ENCODE peak calls at places on chromosomes 11 and 22, in eight cellular contexts. Q is lung microvascular endothelial cell; U is psoas muscle; K is HT-29; X is NCI-H187; R is myocyte; S is activated naive CD8-positive, alpha-beta T cell treated with anti-CD3 and anti-CD28 coated beads for 36 hours; I is T-cell. D is an unnamed sample.

GRCh38 chr11:65851083-65851579 is 6.8 kb downstream of the CFL1 start:
- DNase-seq in Q (no peak), U (no peak), K (peak), X (no peak), R (no peak), S (no peak), I (no peak), D (no peak)

GRCh38 chr11:61888043-61888442 is 3.3 kb downstream of the FADS3 start:
- DNase-seq in Q (peak), U (peak), K (no peak), X (no peak), R (peak), S (no peak), I (no peak), D (peak)

GRCh38 chr11:130513132-130513531 is 64.7 kb downstream of the ADAMTS15 start:
- DNase-seq in Q (no peak), U (peak), K (no peak), X (no peak), R (peak), S (no peak), I (no peak), D (no peak)

GRCh38 chr11:110518809-110519514 is 89.2 kb downstream of the FDX1 start:
- DNase-seq in Q (no peak), U (no peak), K (no peak), X (no peak), R (peak), S (no peak), I (no peak), D (no peak)

GRCh38 chr11:128157423-128158298 is 429.7 kb downstream of the ETS1 start:
- DNase-seq in Q (peak), U (no peak), K (peak), X (peak), R (peak), S (peak), I (peak), D (no peak)

GRCh38 chr22:19714320-19715252 is at the start of gene SEPTIN5:
- DNase-seq in Q (no peak), U (peak), K (no peak), X (no peak), R (no peak), S (no peak), I (no peak), D (no peak)

GRCh38 chr22:43592470-43592869 is 180.7 kb downstream of the MPPED1 start:
- DNase-seq in Q (no peak), U (no peak), K (no peak), X (no peak), R (no peak), S (no peak), I (no peak), D (no peak)

GRCh38 chr11:70908223-70908622 is 344.2 kb downstream of the SHANK2 start:
- DNase-seq in Q (no peak), U (no peak), K (no peak), X (peak), R (no peak), S (no peak), I (no peak), D (no peak)

D was measured in AG04449.